ENCODE peak calls at places on chromosomes 16 and 17, in nine cellular contexts. L is heart right ventricle, I is prostate gland, A is adrenal gland, M is GM12878, T is small intestine, P is mesendoderm, N is adipocyte, W is OCI-LY7. D is an unnamed sample. For H3K4me1, the result is how much of the 10 kb centered on the place peaks cover.

GRCh38 chr17:31830971-31831755 is 27.9 kb downstream of the COPRS start:
- DNase-seq in A (no peak), L (no peak), T (no peak), I (no peak), W (no peak), P (no peak), N (no peak), M (no peak), D (peak)

GRCh38 chr17:9162275-9162985 is 141.1 kb downstream of the NTN1 start:
- DNase-seq in L (no peak), N (no peak), T (no peak), I (no peak), P (peak), A (no peak), W (no peak), M (no peak), D (no peak)

GRCh38 chr16:15523939-15524338 is 89.6 kb downstream of the BMERB1 start:
- DNase-seq in N (no peak), L (no peak), T (no peak), P (no peak), W (no peak), A (no peak), M (no peak), I (no peak), D (no peak)

GRCh38 chr17:45132569-45133463 is 501 bp upstream of the PLCD3 start:
- DNase-seq in M (no peak), A (peak), P (peak), T (peak), N (peak), L (peak), W (peak), I (peak), D (peak)

GRCh38 chr16:46763147-46763546 is 15.0 kb upstream of the MYLK3 start:
- DNase-seq in P (no peak), T (no peak), N (no peak), W (no peak), M (no peak), A (no peak), L (peak), I (no peak), D (peak)

GRCh38 chr17:68910256-68910705 is 44.9 kb downstream of the ABCA8 start:
- DNase-seq in A (peak), T (no peak), I (no peak), W (no peak), M (no peak), L (no peak), N (no peak), P (peak), D (peak)

GRCh38 chr17:27489045-27489715 is 32.9 kb downstream of the KSR1 start:
- DNase-seq in M (no peak), I (peak), N (peak), T (peak), A (peak), L (peak), W (no peak), P (no peak), D (peak)

GRCh38 chr17:65998675-65999074 is 193.3 kb downstream of the CEP112 start:
- DNase-seq in L (no peak), I (no peak), W (no peak), M (no peak), T (no peak), P (no peak), N (no peak), A (no peak), D (no peak)

GRCh38 chr16:54174201-54174600 is 112.4 kb downstream of the IRX3 start:
- DNase-seq in A (no peak), L (no peak), M (no peak), P (no peak), W (no peak), T (no peak), N (no peak), I (no peak), D (no peak)

GRCh38 chr17:17636456-17636855 is 44.8 kb upstream of the RAI1 start:
- DNase-seq in M (no peak), N (peak), W (no peak), P (no peak), L (no peak), T (no peak), A (no peak), I (no peak), D (no peak)

GRCh38 chr16:80803341-80804060 is 897 bp downstream of the CDYL2 start:
- DNase-seq in W (peak), N (peak), A (peak), T (peak), I (peak), M (no peak), P (peak), L (peak), D (peak)

GRCh38 chr16:47488051-47488450 is 26.9 kb downstream of the PHKB start:
- DNase-seq in A (no peak), W (no peak), T (no peak), I (no peak), P (no peak), M (no peak), L (no peak), N (no peak), D (no peak)

GRCh38 chr17:81036128-81036891 is 1.4 kb downstream of the BAIAP2 start:
- DNase-seq in W (no peak), M (no peak), L (no peak), A (no peak), I (no peak), P (no peak), N (no peak), T (no peak), D (no peak)
- H3K4me1 ChIP-seq in W (under half), M (under half), L (half or more), A (under half), I (under half), P (under half), N (under half), T (under half), D (under half)

GRCh38 chr16:87838643-87839541 is 30.4 kb downstream of the SLC7A5 start:
- DNase-seq in P (no peak), I (no peak), N (no peak), M (no peak), A (no peak), L (no peak), T (peak), W (no peak), D (no peak)

GRCh38 chr16:87836844-87837581 is 32.3 kb downstream of the SLC7A5 start:
- DNase-seq in A (no peak), W (no peak), T (no peak), M (no peak), P (no peak), L (peak), N (no peak), I (no peak), D (peak)

GRCh38 chr16:87836346-87836843 is 32.9 kb downstream of the SLC7A5 start:
- DNase-seq in W (no peak), A (no peak), N (no peak), I (no peak), M (no peak), L (no peak), T (no peak), P (no peak), D (no peak)

GRCh38 chr16:87835882-87836331 is 33.4 kb downstream of the SLC7A5 start:
- DNase-seq in N (no peak), L (peak), A (no peak), M (no peak), P (no peak), I (no peak), W (no peak), T (no peak), D (peak)

GRCh38 chr16:87837627-87838289 is 31.5 kb downstream of the SLC7A5 start:
- DNase-seq in N (no peak), P (no peak), T (no peak), L (no peak), M (no peak), I (no peak), A (no peak), W (no peak), D (no peak)
- H3K4me1 ChIP-seq in N (under half), P (under half), T (under half), L (under half), M (under half), I (under half), A (under half), W (under half), D (under half)

DNA sequence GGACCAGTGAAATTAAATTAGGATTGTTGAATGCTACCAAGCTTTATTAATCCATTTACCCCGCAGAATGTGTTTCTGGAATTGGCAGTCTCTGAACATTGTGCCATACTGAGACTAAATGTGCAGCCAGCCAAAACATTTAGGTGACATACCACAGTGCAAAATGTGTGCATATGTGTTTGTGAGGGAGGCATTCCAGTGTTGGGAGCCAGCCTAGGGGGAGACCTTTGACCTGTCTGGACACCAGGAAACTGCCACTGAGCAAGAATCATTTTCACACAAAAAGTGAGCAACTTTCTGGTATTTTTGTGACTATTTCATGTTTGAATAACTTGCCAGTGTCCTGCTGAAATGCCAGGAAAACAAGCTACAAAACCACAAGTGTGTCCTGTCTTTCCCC is 64.7 kb upstream of the SLC12A3 start:
- DNase-seq in W (no peak), L (no peak), N (peak), I (no peak), A (no peak), P (no peak), T (no peak), M (no peak), D (no peak)
- H3K4me1 ChIP-seq in W (under half), L (under half), N (under half), I (under half), A (under half), P (under half), T (under half), M (under half), D (under half)

GRCh38 chr16:52078716-52079655 is 468.0 kb downstream of the TOX3 start:
- DNase-seq in T (no peak), P (no peak), W (no peak), A (no peak), N (no peak), I (no peak), M (no peak), L (no peak), D (no peak)

GRCh38 chr16:52074133-52074532 is 472.8 kb downstream of the TOX3 start:
- DNase-seq in P (no peak), T (no peak), M (no peak), N (no peak), A (no peak), L (no peak), I (no peak), W (no peak), D (no peak)

GRCh38 chr16:52076332-52077115 is 470.4 kb downstream of the TOX3 start:
- DNase-seq in T (no peak), I (no peak), P (no peak), M (no peak), A (no peak), N (no peak), W (no peak), L (no peak), D (no peak)

DNA sequence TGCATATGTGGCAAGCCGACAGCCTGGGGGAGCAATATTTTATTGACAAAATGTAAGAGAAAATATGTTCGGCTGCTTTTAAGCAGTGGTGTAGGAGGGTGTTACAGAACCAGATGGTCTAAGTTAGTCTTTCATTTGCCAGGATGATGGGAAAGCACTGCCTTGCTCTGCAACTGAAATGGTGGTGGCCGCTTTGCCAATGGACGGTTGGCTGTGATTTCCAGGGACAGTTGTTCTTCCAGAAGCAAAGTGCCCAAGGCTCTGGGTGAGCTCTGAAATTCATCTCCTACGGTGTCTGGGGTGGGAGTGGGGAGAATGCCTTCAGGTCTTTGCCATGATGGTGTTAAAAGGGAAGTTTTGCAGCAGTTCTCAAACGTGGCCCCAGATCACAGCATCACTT is 469.3 kb downstream of the TOX3 start:
- DNase-seq in A (no peak), L (no peak), W (no peak), M (no peak), I (no peak), N (no peak), T (no peak), P (no peak), D (no peak)
- H3K4me1 ChIP-seq in A (under half), L (under half), W (under half), M (under half), I (under half), N (under half), T (under half), P (under half), D (under half)

DNA sequence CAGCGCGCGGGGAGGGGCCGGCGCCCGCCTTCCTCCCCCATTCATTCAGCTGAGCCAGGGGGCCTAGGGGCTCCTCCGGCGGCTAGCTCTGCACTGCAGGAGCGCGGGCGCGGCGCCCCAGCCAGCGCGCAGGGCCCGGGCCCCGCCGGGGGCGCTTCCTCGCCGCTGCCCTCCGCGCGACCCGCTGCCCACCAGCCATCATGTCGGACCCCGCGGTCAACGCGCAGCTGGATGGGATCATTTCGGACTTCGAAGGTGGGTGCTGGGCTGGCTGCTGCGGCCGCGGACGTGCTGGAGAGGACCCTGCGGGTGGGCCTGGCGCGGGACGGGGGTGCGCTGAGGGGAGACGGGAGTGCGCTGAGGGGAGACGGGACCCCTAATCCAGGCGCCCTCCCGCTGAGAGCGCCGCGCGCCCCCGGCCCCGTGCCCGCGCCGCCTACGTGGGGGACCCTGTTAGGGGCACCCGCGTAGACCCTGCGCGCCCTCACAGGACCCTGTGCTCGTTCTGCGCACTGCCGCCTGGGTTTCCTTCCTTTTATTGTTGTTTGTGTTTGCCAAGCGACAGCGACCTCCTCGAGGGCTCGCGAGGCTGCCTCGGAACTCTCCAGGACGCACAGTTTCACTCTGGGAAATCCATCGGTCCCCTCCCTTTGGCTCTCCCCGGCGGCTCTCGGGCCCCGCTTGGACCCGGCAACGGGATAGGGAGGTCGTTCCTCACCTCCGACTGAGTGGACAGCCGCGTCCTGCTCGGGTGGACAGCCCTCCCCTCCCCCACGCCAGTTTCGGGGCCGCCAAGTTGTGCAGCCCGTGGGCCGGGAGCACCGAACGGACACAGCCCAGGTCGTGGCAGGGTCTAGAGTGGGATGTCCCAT is 232.8 kb downstream of the SEC14L1 start:
- DNase-seq in P (peak), W (peak), L (peak), M (no peak), N (peak), T (no peak), I (no peak), A (peak), D (peak)
- H3K4me1 ChIP-seq in P (under half), W (under half), L (half or more), M (under half), N (under half), T (under half), I (under half), A (under half), D (under half)

DNA sequence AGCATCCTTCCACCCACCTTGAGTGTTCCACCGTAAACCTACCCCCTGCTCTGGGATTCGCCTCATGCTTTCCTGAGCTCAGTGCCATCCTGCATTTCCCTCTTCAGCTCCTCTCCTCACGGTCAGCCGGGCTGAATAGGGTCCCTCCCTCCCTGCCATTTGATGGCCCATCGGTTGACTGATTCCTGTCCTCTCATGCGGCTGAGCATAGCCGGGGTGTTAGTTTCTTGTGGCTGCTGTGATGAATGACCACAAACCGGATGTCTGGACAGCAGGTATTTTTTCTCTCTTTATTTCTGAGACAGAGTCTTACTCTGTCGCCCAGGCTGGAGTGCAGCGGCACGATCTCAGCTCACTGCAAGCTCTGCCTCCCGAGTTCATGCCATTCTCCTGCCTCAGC is 44.1 kb upstream of the MGAT5B start:
- DNase-seq in A (no peak), W (no peak), M (no peak), T (no peak), P (no peak), L (no peak), I (no peak), N (no peak), D (no peak)
- H3K4me1 ChIP-seq in A (under half), W (under half), M (under half), T (under half), P (under half), L (under half), I (under half), N (under half), D (under half)

DNA sequence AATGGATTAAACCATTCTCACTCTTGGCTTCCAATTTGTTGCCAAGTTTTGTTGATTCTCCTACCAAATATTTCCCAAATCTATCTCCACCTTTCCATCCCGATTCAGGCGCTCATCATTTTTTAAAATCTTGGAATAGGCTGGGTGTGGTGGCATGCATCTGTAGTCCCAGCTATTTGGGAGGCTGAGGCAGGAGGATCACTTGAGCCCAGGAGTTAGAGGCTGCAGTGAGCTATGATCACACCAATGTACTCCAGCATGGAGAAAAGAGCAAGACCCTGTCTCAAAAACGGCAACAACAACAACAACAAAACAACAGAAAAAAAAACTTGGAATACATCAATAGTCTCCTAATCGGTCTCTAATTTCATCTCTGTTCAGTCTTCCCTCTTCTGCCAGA is 902 bp upstream of the NKIRAS2 start:
- DNase-seq in A (no peak), T (no peak), L (no peak), N (no peak), W (no peak), I (no peak), M (no peak), P (no peak), D (no peak)
- H3K4me1 ChIP-seq in A (under half), T (under half), L (under half), N (under half), W (under half), I (under half), M (under half), P (under half), D (under half)

DNA sequence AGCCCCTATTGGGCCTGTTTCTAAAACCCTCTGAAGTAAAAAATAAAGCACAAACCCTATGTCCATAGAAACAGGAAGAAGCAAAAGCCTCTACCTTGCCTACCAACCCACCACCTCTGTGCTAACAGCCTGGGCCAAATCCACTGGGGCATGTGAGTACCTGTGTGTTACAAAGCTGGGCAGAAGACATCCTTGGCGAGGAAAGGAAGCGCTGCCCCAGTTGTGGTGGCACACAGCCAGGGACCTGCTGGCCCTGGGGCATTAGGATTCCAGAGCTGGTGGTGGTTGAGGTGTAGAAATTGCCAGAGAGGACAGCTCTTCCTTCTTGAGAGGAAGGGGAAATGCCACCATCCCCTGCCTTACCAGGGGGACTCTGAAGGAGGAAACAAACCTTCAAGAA is 30.0 kb downstream of the MYO18A start:
- DNase-seq in I (peak), M (no peak), A (no peak), T (no peak), N (no peak), L (no peak), W (peak), P (no peak), D (no peak)
- H3K4me1 ChIP-seq in I (under half), M (under half), A (under half), T (under half), N (under half), L (under half), W (under half), P (under half), D (under half)

GRCh38 chr17:76189741-76190140 is 48.7 kb upstream of the FOXJ1 start:
- DNase-seq in M (no peak), P (peak), N (no peak), I (no peak), A (no peak), L (no peak), T (no peak), W (no peak), D (no peak)
- H3K4me1 ChIP-seq in M (half or more), P (under half), N (under half), I (under half), A (under half), L (under half), T (under half), W (under half), D (under half)